ENCODE peak calls at places on chromosomes 11 and 22, in seven cellular contexts. One of them, this sample, is unnamed.

GRCh38 chr11:10298342-10298741 is 4.3 kb upstream of the SBF2 start:
- DNase-seq in body of pancreas: no peak
- DNase-seq in HCT116: no peak
- DNase-seq in heart left ventricle: no peak
- DNase-seq in esophagus muscularis mucosa: no peak
- DNase-seq in lower leg skin: no peak
- DNase-seq in tibial nerve: no peak
- DNase-seq in this sample: peak; percentile 71

GRCh38 chr22:32448980-32449379 is 15.3 kb downstream of the BPIFC start:
- DNase-seq in body of pancreas: no peak
- DNase-seq in HCT116: no peak
- DNase-seq in heart left ventricle: no peak
- DNase-seq in esophagus muscularis mucosa: no peak
- DNase-seq in lower leg skin: no peak
- DNase-seq in tibial nerve: no peak
- DNase-seq in this sample: no peak

GRCh38 chr22:24137595-24137994 is 43.7 kb upstream of the SUSD2 start:
- DNase-seq in body of pancreas: no peak
- DNase-seq in HCT116: no peak
- DNase-seq in heart left ventricle: no peak
- DNase-seq in esophagus muscularis mucosa: no peak
- DNase-seq in lower leg skin: no peak
- DNase-seq in tibial nerve: no peak
- DNase-seq in this sample: no peak

GRCh38 chr11:11105361-11105760 is 247.5 kb upstream of the ZBED5 start:
- DNase-seq in body of pancreas: no peak
- DNase-seq in HCT116: no peak
- DNase-seq in heart left ventricle: no peak
- DNase-seq in esophagus muscularis mucosa: no peak
- DNase-seq in lower leg skin: no peak
- DNase-seq in tibial nerve: no peak
- DNase-seq in this sample: no peak

GRCh38 chr22:42947211-42947990 is 67.5 kb downstream of the PACSIN2 start:
- DNase-seq in body of pancreas: peak; percentile 92
- DNase-seq in HCT116: peak; percentile 73
- DNase-seq in heart left ventricle: peak; percentile 67
- DNase-seq in esophagus muscularis mucosa: no peak
- DNase-seq in lower leg skin: no peak
- DNase-seq in tibial nerve: no peak
- DNase-seq in this sample: no peak

GRCh38 chr22:24681236-24681635 is 78.2 kb downstream of the GGT1 start:
- DNase-seq in body of pancreas: no peak
- DNase-seq in HCT116: no peak
- DNase-seq in heart left ventricle: no peak
- DNase-seq in esophagus muscularis mucosa: no peak
- DNase-seq in lower leg skin: no peak
- DNase-seq in tibial nerve: no peak
- DNase-seq in this sample: no peak

GRCh38 chr22:42680648-42681047 is 31.5 kb upstream of the CYB5R3 start:
- DNase-seq in body of pancreas: no peak
- DNase-seq in HCT116: peak; percentile 66
- DNase-seq in heart left ventricle: no peak
- DNase-seq in esophagus muscularis mucosa: no peak
- DNase-seq in lower leg skin: no peak
- DNase-seq in tibial nerve: no peak
- DNase-seq in this sample: peak; percentile 79

GRCh38 chr11:10708131-10708530 is 14.6 kb upstream of the IRAG1 start:
- DNase-seq in body of pancreas: no peak
- DNase-seq in HCT116: no peak
- DNase-seq in heart left ventricle: no peak
- DNase-seq in esophagus muscularis mucosa: no peak
- DNase-seq in lower leg skin: no peak
- DNase-seq in tibial nerve: no peak
- DNase-seq in this sample: no peak

GRCh38 chr22:46280999-46281623 is 13.3 kb downstream of the TTC38 start:
- DNase-seq in body of pancreas: no peak
- DNase-seq in HCT116: no peak
- DNase-seq in heart left ventricle: no peak
- DNase-seq in esophagus muscularis mucosa: no peak
- DNase-seq in lower leg skin: peak; percentile 85
- DNase-seq in tibial nerve: no peak
- DNase-seq in this sample: no peak

GRCh38 chr11:121870202-121871045 is 245.6 kb downstream of the BLID start:
- DNase-seq in body of pancreas: no peak
- DNase-seq in HCT116: no peak
- DNase-seq in heart left ventricle: no peak
- DNase-seq in esophagus muscularis mucosa: peak; percentile 91
- DNase-seq in lower leg skin: no peak
- DNase-seq in tibial nerve: peak; percentile 49
- DNase-seq in this sample: no peak

GRCh38 chr22:18970180-18970947 is 34.3 kb upstream of the PRODH start:
- DNase-seq in body of pancreas: peak; percentile 45
- DNase-seq in HCT116: no peak
- DNase-seq in heart left ventricle: no peak
- DNase-seq in esophagus muscularis mucosa: no peak
- DNase-seq in lower leg skin: no peak
- DNase-seq in tibial nerve: no peak
- DNase-seq in this sample: peak; percentile 35

GRCh38 chr11:65183201-65183891 is 1.6 kb downstream of the CAPN1 start:
- DNase-seq in body of pancreas: peak; percentile 77
- DNase-seq in HCT116: peak; percentile 37
- DNase-seq in heart left ventricle: no peak
- DNase-seq in esophagus muscularis mucosa: no peak
- DNase-seq in lower leg skin: peak; percentile 86
- DNase-seq in tibial nerve: no peak
- DNase-seq in this sample: no peak
- TF ChIP-seq POLR2A in body of pancreas: peak; percentile 14
- TF ChIP-seq POLR2A in HCT116: no peak
- TF ChIP-seq POLR2A in heart left ventricle: no peak
- TF ChIP-seq POLR2A in esophagus muscularis mucosa: no peak
- TF ChIP-seq POLR2A in lower leg skin: no peak
- TF ChIP-seq POLR2A in tibial nerve: no peak
- TF ChIP-seq POLR2A in this sample: no peak

DNA sequence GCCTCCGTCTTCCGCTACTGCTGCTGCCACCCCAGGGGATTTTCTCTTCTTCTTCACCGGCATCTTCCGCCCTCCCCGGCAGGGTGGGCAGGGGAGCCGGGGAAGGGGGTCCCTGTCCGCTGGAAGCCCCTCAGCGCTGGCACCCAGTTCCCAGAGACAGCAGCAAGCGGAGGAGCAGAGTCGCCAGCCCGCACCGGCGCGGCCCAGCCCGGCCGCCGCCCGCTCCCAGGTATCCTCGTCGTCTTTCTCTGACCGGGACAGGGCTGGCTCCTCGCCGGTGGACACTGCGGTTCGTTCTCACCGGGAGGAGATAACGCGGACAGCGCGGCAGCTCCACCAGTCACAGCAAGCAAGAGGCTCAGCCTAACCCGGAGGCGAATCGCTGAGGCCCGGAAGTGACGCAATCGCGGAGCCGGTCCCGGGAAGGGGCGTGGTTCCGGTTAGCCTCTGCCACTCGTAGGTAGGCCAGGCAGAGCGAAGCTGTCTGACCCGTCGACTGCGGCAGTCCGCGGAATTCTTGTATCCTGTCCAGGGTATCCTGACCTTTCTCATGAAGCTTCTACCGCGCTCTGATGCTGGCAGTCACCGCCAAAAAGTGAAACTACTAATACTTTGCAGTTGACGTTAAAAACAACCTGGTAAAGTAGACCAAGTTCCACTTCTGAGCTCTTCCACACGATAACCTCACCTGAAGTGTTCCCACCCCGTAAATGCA is at the start of gene DCUN1D5:
- DNase-seq in body of pancreas: peak; percentile 97
- DNase-seq in HCT116: peak; percentile 88
- DNase-seq in heart left ventricle: peak; percentile 97
- DNase-seq in esophagus muscularis mucosa: peak; percentile 99
- DNase-seq in lower leg skin: peak; percentile 99
- DNase-seq in tibial nerve: peak; percentile 90
- DNase-seq in this sample: peak; percentile 71
- TF ChIP-seq POLR2A in body of pancreas: peak; percentile 57
- TF ChIP-seq POLR2A in HCT116: peak; percentile 92
- TF ChIP-seq POLR2A in heart left ventricle: no peak
- TF ChIP-seq POLR2A in esophagus muscularis mucosa: no peak
- TF ChIP-seq POLR2A in lower leg skin: no peak
- TF ChIP-seq POLR2A in tibial nerve: no peak
- TF ChIP-seq POLR2A in this sample: peak; percentile 82

GRCh38 chr22:20118572-20119020 is 1.6 kb upstream of the TRMT2A start:
- DNase-seq in body of pancreas: no peak
- DNase-seq in HCT116: no peak
- DNase-seq in heart left ventricle: no peak
- DNase-seq in esophagus muscularis mucosa: no peak
- DNase-seq in lower leg skin: no peak
- DNase-seq in tibial nerve: no peak
- DNase-seq in this sample: no peak

GRCh38 chr22:20116376-20116950 is 559 bp downstream of the RANBP1 start:
- DNase-seq in body of pancreas: peak; percentile 36
- DNase-seq in HCT116: no peak
- DNase-seq in heart left ventricle: no peak
- DNase-seq in esophagus muscularis mucosa: no peak
- DNase-seq in lower leg skin: no peak
- DNase-seq in tibial nerve: no peak
- DNase-seq in this sample: no peak

GRCh38 chr22:20116951-20117645 is at the start of gene TRMT2A:
- DNase-seq in body of pancreas: peak; percentile 98
- DNase-seq in HCT116: peak; percentile 97
- DNase-seq in heart left ventricle: peak; percentile 98
- DNase-seq in esophagus muscularis mucosa: peak; percentile 100
- DNase-seq in lower leg skin: peak; percentile 100
- DNase-seq in tibial nerve: peak; percentile 98
- DNase-seq in this sample: peak; percentile 87

GRCh38 chr22:20115691-20116375 is at the start of gene RANBP1:
- DNase-seq in body of pancreas: no peak
- DNase-seq in HCT116: no peak
- DNase-seq in heart left ventricle: no peak
- DNase-seq in esophagus muscularis mucosa: no peak
- DNase-seq in lower leg skin: no peak
- DNase-seq in tibial nerve: no peak
- DNase-seq in this sample: no peak

GRCh38 chr22:20117656-20118571 is 888 bp upstream of the TRMT2A start:
- DNase-seq in body of pancreas: no peak
- DNase-seq in HCT116: no peak
- DNase-seq in heart left ventricle: no peak
- DNase-seq in esophagus muscularis mucosa: no peak
- DNase-seq in lower leg skin: no peak
- DNase-seq in tibial nerve: no peak
- DNase-seq in this sample: no peak
- TF ChIP-seq POLR2A in body of pancreas: no peak
- TF ChIP-seq POLR2A in HCT116: no peak
- TF ChIP-seq POLR2A in heart left ventricle: no peak
- TF ChIP-seq POLR2A in esophagus muscularis mucosa: no peak
- TF ChIP-seq POLR2A in lower leg skin: no peak
- TF ChIP-seq POLR2A in tibial nerve: no peak
- TF ChIP-seq POLR2A in this sample: no peak

GRCh38 chr11:64284048-64284961 is at the start of gene BAD:
- DNase-seq in body of pancreas: peak; percentile 96
- DNase-seq in HCT116: peak; percentile 82
- DNase-seq in heart left ventricle: peak; percentile 97
- DNase-seq in esophagus muscularis mucosa: peak; percentile 99
- DNase-seq in lower leg skin: peak; percentile 99
- DNase-seq in tibial nerve: peak; percentile 94
- DNase-seq in this sample: peak; percentile 98

GRCh38 chr11:64285885-64286800 is 495 bp downstream of the GPR137 start:
- DNase-seq in body of pancreas: peak; percentile 82
- DNase-seq in HCT116: no peak
- DNase-seq in heart left ventricle: no peak
- DNase-seq in esophagus muscularis mucosa: no peak
- DNase-seq in lower leg skin: no peak
- DNase-seq in tibial nerve: no peak
- DNase-seq in this sample: no peak

GRCh38 chr11:64283092-64283491 is 1.4 kb downstream of the BAD start:
- DNase-seq in body of pancreas: no peak
- DNase-seq in HCT116: no peak
- DNase-seq in heart left ventricle: no peak
- DNase-seq in esophagus muscularis mucosa: no peak
- DNase-seq in lower leg skin: no peak
- DNase-seq in tibial nerve: no peak
- DNase-seq in this sample: no peak

GRCh38 chr11:64286801-64287159 is 1.1 kb downstream of the GPR137 start:
- DNase-seq in body of pancreas: no peak
- DNase-seq in HCT116: no peak
- DNase-seq in heart left ventricle: peak; percentile 21
- DNase-seq in esophagus muscularis mucosa: no peak
- DNase-seq in lower leg skin: no peak
- DNase-seq in tibial nerve: no peak
- DNase-seq in this sample: no peak

GRCh38 chr11:64284962-64285884 is at the start of gene GPR137:
- DNase-seq in body of pancreas: peak; percentile 89
- DNase-seq in HCT116: no peak
- DNase-seq in heart left ventricle: peak; percentile 91
- DNase-seq in esophagus muscularis mucosa: peak; percentile 97
- DNase-seq in lower leg skin: peak; percentile 97
- DNase-seq in tibial nerve: peak; percentile 81
- DNase-seq in this sample: peak; percentile 87
- TF ChIP-seq POLR2A in body of pancreas: no peak
- TF ChIP-seq POLR2A in HCT116: no peak
- TF ChIP-seq POLR2A in heart left ventricle: no peak
- TF ChIP-seq POLR2A in esophagus muscularis mucosa: no peak
- TF ChIP-seq POLR2A in lower leg skin: no peak
- TF ChIP-seq POLR2A in tibial nerve: no peak
- TF ChIP-seq POLR2A in this sample: peak; percentile 55